ENCODE peak calls at places on chromosomes 1 and 21, in four cellular contexts. G, M, J and H are unnamed samples.

GRCh38 chr1:57232500-57232899 is 191.4 kb downstream of the DAB1 start:
- DNase-seq in G (no peak), J (no peak), M (no peak), H (no peak)

GRCh38 chr1:238063454-238063853 is 172.7 kb upstream of the ZP4 start:
- DNase-seq in G (peak), M (no peak), J (no peak), H (peak)

GRCh38 chr21:34965200-34966174 is 83.6 kb downstream of the RUNX1 start:
- DNase-seq in J (no peak), M (no peak), G (peak), H (peak)

GRCh38 chr1:195278644-195279043 is 1329.6 kb downstream of the KCNT2 start:
- DNase-seq in G (no peak), M (no peak), J (no peak), H (no peak)

GRCh38 chr21:31078796-31079195 is 40.5 kb upstream of the KRTAP19-8 start:
- DNase-seq in M (no peak), G (peak), J (no peak), H (no peak)

GRCh38 chr1:35845766-35846165 is 37.2 kb upstream of the AGO1 start:
- DNase-seq in J (peak), G (peak), M (no peak), H (peak)

GRCh38 chr1:40740039-40740991 is 43.3 kb upstream of the KCNQ4 start:
- DNase-seq in M (no peak), G (no peak), J (no peak), H (no peak)

GRCh38 chr1:6485937-6486250 is 5.6 kb downstream of the PLEKHG5 start:
- DNase-seq in G (no peak), J (no peak), M (no peak), H (no peak)

GRCh38 chr1:164609084-164609483 is 50.1 kb downstream of the PBX1 start:
- DNase-seq in J (no peak), G (no peak), M (no peak), H (no peak)

GRCh38 chr1:228321895-228322294 is 84.7 kb downstream of the TRIM11 start:
- DNase-seq in G (no peak), J (no peak), M (no peak), H (no peak)

GRCh38 chr1:91755176-91755575 is 130.8 kb downstream of the TGFBR3 start:
- DNase-seq in J (no peak), M (no peak), G (no peak), H (peak)

GRCh38 chr1:156097499-156098178 is 15.4 kb upstream of the MEX3A start:
- DNase-seq in G (no peak), J (no peak), M (no peak), H (no peak)

GRCh38 chr1:230797376-230798186 is 50.4 kb downstream of the CAPN9 start:
- DNase-seq in M (no peak), G (peak), J (peak), H (peak)

GRCh38 chr21:25759573-25759972 is 24.8 kb downstream of the GABPA start:
- DNase-seq in M (no peak), J (no peak), G (no peak), H (peak)

GRCh38 chr1:21818661-21819060 is 6.6 kb downstream of the LDLRAD2 start:
- DNase-seq in G (no peak), J (no peak), M (no peak), H (no peak)

GRCh38 chr1:184563308-184563707 is 176.5 kb downstream of the C1orf21 start:
- DNase-seq in G (no peak), J (peak), M (no peak), H (peak)

GRCh38 chr1:66436378-66437135 is 97.4 kb upstream of the SGIP1 start:
- DNase-seq in M (no peak), J (no peak), G (peak), H (peak)

GRCh38 chr1:172638885-172639831 is 19.7 kb upstream of the FASLG start:
- DNase-seq in J (no peak), M (no peak), G (peak), H (peak)

GRCh38 chr1:86714561-86715244 is 10.3 kb downstream of the SH3GLB1 start:
- DNase-seq in J (no peak), M (no peak), G (no peak), H (no peak)

GRCh38 chr1:160767417-160768294 is 28.3 kb upstream of the LY9 start:
- DNase-seq in J (no peak), M (no peak), G (no peak), H (no peak)

GRCh38 chr1:42586016-42586415 is 72.2 kb upstream of the PPIH start:
- DNase-seq in M (no peak), G (no peak), J (no peak), H (no peak)

GRCh38 chr1:1034438-1034759 is 14.5 kb downstream of the AGRN start:
- DNase-seq in J (no peak), G (no peak), M (no peak), H (no peak)

GRCh38 chr1:163168053-163168452 is 34.7 kb downstream of the RGS5 start:
- DNase-seq in M (no peak), J (peak), G (peak), H (peak)

GRCh38 chr1:1561801-1562470 is 12.7 kb downstream of the SSU72 start:
- DNase-seq in J (no peak), G (no peak), M (no peak), H (no peak)

GRCh38 chr1:230268371-230269170 is 157.6 kb downstream of the PGBD5 start:
- DNase-seq in J (peak), M (peak), G (peak), H (peak)

GRCh38 chr1:10399487-10399917 is 638 bp downstream of the PGD start:
- DNase-seq in G (peak), M (no peak), J (peak), H (peak)

GRCh38 chr1:21651214-21652042 is 17.7 kb downstream of the RAP1GAP start:
- DNase-seq in J (peak), M (no peak), G (no peak), H (no peak)

GRCh38 chr1:36571106-36571505 is 88.4 kb upstream of the CSF3R start:
- DNase-seq in J (no peak), G (no peak), M (no peak), H (no peak)